ENCODE peak calls at places on chromosomes 12 and 14, in nine cellular contexts. E is NCI-H1436; F is GM13977; O is Calu3; X is NCI-H1092; I is T1000; A is central memory CD4-positive, alpha-beta T cell; Y is gastrocnemius medialis; N is HEK293T. H is an unnamed sample.

GRCh38 chr12:78002878-78003277 is 172.2 kb downstream of the NAV3 start:
- DNase-seq in E (peak; percentile 33), F (no peak), O (no peak), X (no peak), I (no peak), A (no peak), Y (no peak), N (no peak), H (no peak)

GRCh38 chr12:47067778-47068431 is 11.5 kb upstream of the PCED1B start:
- DNase-seq in E (no peak), F (no peak), O (no peak), X (peak; percentile 56), I (no peak), A (no peak), Y (no peak), N (no peak), H (no peak)

GRCh38 chr12:15754233-15754632 is 35.0 kb downstream of the EPS8 start:
- DNase-seq in E (no peak), F (no peak), O (no peak), X (no peak), I (no peak), A (no peak), Y (no peak), N (no peak), H (no peak)

GRCh38 chr14:95143813-95144620 is 13.3 kb downstream of the DICER1 start:
- DNase-seq in E (no peak), F (no peak), O (no peak), X (no peak), I (no peak), A (no peak), Y (no peak), N (no peak), H (no peak)

GRCh38 chr14:56310643-56311042 is 192.4 kb downstream of the PELI2 start:
- DNase-seq in E (no peak), F (no peak), O (no peak), X (no peak), I (no peak), A (no peak), Y (no peak), N (no peak), H (no peak)

GRCh38 chr14:51006781-51007211 is 62.5 kb upstream of the PYGL start:
- DNase-seq in E (no peak), F (no peak), O (no peak), X (no peak), I (peak; percentile 62), A (no peak), Y (peak; percentile 92), N (no peak), H (no peak)

GRCh38 chr14:105863296-105864108 is 337.1 kb downstream of the TMEM121 start:
- DNase-seq in E (no peak), F (peak; percentile 4), O (no peak), X (no peak), I (no peak), A (no peak), Y (peak; percentile 4), N (no peak), H (no peak)

GRCh38 chr12:128743911-128744310 is 79.8 kb downstream of the SLC15A4 start:
- DNase-seq in E (no peak), F (no peak), O (no peak), X (no peak), I (no peak), A (no peak), Y (no peak), N (no peak), H (no peak)

GRCh38 chr14:103086771-103087342 is 2.8 kb downstream of the LBHD2 start:
- DNase-seq in E (no peak), F (no peak), O (no peak), X (no peak), I (no peak), A (no peak), Y (no peak), N (no peak), H (no peak)

GRCh38 chr12:47745485-47746041 is 13.1 kb downstream of the RAPGEF3 start:
- DNase-seq in E (no peak), F (no peak), O (no peak), X (no peak), I (no peak), A (no peak), Y (no peak), N (no peak), H (no peak)

GRCh38 chr14:32073537-32074189 is 3.4 kb upstream of the ARHGAP5 start:
- DNase-seq in E (peak; percentile 74), F (peak; percentile 74), O (peak; percentile 65), X (peak; percentile 72), I (peak; percentile 20), A (peak; percentile 73), Y (peak; percentile 29), N (peak; percentile 42), H (peak; percentile 78)

GRCh38 chr14:101965145-101965531 is 765 bp downstream of the DYNC1H1 start:
- DNase-seq in E (peak; percentile 25), F (peak; percentile 79), O (peak; percentile 64), X (peak; percentile 41), I (no peak), A (peak; percentile 59), Y (peak; percentile 68), N (peak; percentile 55), H (peak; percentile 60)

GRCh38 chr12:58310368-58310767 is 369.0 kb downstream of the ATP23 start:
- DNase-seq in E (no peak), F (no peak), O (no peak), X (no peak), I (no peak), A (no peak), Y (no peak), N (no peak), H (no peak)

GRCh38 chr14:91400696-91401095 is 16.9 kb downstream of the CCDC88C start:
- DNase-seq in E (no peak), F (no peak), O (no peak), X (no peak), I (no peak), A (no peak), Y (no peak), N (no peak), H (no peak)

GRCh38 chr12:76201758-76202157 is 117.3 kb upstream of the NAP1L1 start:
- DNase-seq in E (no peak), F (no peak), O (no peak), X (no peak), I (no peak), A (no peak), Y (no peak), N (no peak), H (no peak)

GRCh38 chr12:82383930-82384513 is 25.7 kb downstream of the METTL25 start:
- DNase-seq in E (peak; percentile 3), F (no peak), O (peak; percentile 20), X (no peak), I (no peak), A (no peak), Y (no peak), N (peak; percentile 12), H (no peak)

GRCh38 chr12:108323581-108323980 is 15.5 kb downstream of the CMKLR1 start:
- DNase-seq in E (no peak), F (no peak), O (no peak), X (no peak), I (no peak), A (no peak), Y (no peak), N (no peak), H (no peak)

GRCh38 chr14:51424041-51424440 is 184.0 kb downstream of the TMX1 start:
- DNase-seq in E (no peak), F (no peak), O (no peak), X (no peak), I (no peak), A (no peak), Y (no peak), N (no peak), H (no peak)

GRCh38 chr12:3107954-3108353 is 30.8 kb downstream of the TSPAN9 start:
- DNase-seq in E (no peak), F (no peak), O (no peak), X (no peak), I (no peak), A (no peak), Y (no peak), N (no peak), H (no peak)

GRCh38 chr14:99324291-99324690 is 52.3 kb upstream of the BCL11B start:
- DNase-seq in E (no peak), F (no peak), O (no peak), X (no peak), I (no peak), A (no peak), Y (no peak), N (no peak), H (no peak)

GRCh38 chr12:72083096-72083825 is 144.6 kb downstream of the TPH2 start:
- DNase-seq in E (no peak), F (no peak), O (no peak), X (no peak), I (no peak), A (no peak), Y (no peak), N (no peak), H (no peak)

GRCh38 chr12:2402180-2402579 is 349.4 kb downstream of the CACNA1C start:
- DNase-seq in E (peak; percentile 43), F (no peak), O (no peak), X (peak; percentile 38), I (no peak), A (no peak), Y (no peak), N (no peak), H (no peak)

GRCh38 chr14:88463318-88463717 is 77.9 kb downstream of the SPATA7 start:
- DNase-seq in E (no peak), F (peak; percentile 54), O (peak; percentile 8), X (no peak), I (no peak), A (no peak), Y (no peak), N (peak; percentile 57), H (no peak)

GRCh38 chr12:64181504-64182291 is 40.4 kb downstream of the KICS2 start:
- DNase-seq in E (peak; percentile 1), F (no peak), O (peak; percentile 43), X (no peak), I (peak; percentile 77), A (no peak), Y (peak; percentile 33), N (peak; percentile 57), H (peak; percentile 67)

GRCh38 chr12:48917857-48918537 is 7.3 kb downstream of the FKBP11 start:
- DNase-seq in E (no peak), F (no peak), O (no peak), X (no peak), I (no peak), A (peak; percentile 54), Y (no peak), N (no peak), H (no peak)

GRCh38 chr14:20794644-20795369 is 7.8 kb downstream of the RNASE1 start:
- DNase-seq in E (no peak), F (no peak), O (no peak), X (no peak), I (no peak), A (no peak), Y (no peak), N (no peak), H (no peak)

GRCh38 chr14:93239869-93240677 is 33.0 kb downstream of the UBR7 start:
- DNase-seq in E (no peak), F (no peak), O (peak; percentile 69), X (no peak), I (no peak), A (no peak), Y (no peak), N (no peak), H (no peak)

GRCh38 chr12:11171953-11172675 is 1.1 kb downstream of the SMIM10L1 start:
- DNase-seq in E (no peak), F (no peak), O (no peak), X (no peak), I (no peak), A (no peak), Y (no peak), N (peak; percentile 14), H (no peak)

GRCh38 chr12:47744005-47744651 is 14.6 kb downstream of the RAPGEF3 start:
- DNase-seq in E (peak; percentile 38), F (peak; percentile 59), O (peak; percentile 78), X (peak; percentile 28), I (no peak), A (peak; percentile 53), Y (no peak), N (peak; percentile 42), H (peak; percentile 85)

GRCh38 chr12:93453633-93454032 is 11.9 kb upstream of the UBE2N start:
- DNase-seq in E (no peak), F (no peak), O (no peak), X (no peak), I (no peak), A (no peak), Y (no peak), N (no peak), H (no peak)

GRCh38 chr12:79844693-79845092 is 90.2 kb downstream of the PPP1R12A start:
- DNase-seq in E (no peak), F (no peak), O (peak; percentile 5), X (no peak), I (no peak), A (no peak), Y (no peak), N (no peak), H (no peak)